ENCODE peak calls at places on chromosomes 16 and 17, in six cellular contexts. X, N, U, I, D and Y are unnamed samples.

GRCh38 chr17:43645765-43646481 is 15.8 kb downstream of the MEOX1 start:
- DNase-seq in X (no peak), N (no peak), U (no peak), I (no peak), D (peak; percentile 82), Y (no peak)

GRCh38 chr17:49898547-49899490 is 51.0 kb upstream of the TAC4 start:
- DNase-seq in X (peak; percentile 36), N (no peak), U (no peak), I (no peak), D (no peak), Y (peak; percentile 26)

GRCh38 chr17:58324409-58325288 is 3.9 kb downstream of the TSPOAP1 start:
- DNase-seq in X (peak; percentile 67), N (no peak), U (no peak), I (no peak), D (no peak), Y (no peak)

GRCh38 chr16:54456291-54456690 is 169.7 kb upstream of the IRX3 start:
- DNase-seq in X (no peak), N (no peak), U (no peak), I (no peak), D (no peak), Y (no peak)

GRCh38 chr17:61131555-61131954 is 268.1 kb upstream of the TBX2 start:
- DNase-seq in X (no peak), N (no peak), U (no peak), I (no peak), D (no peak), Y (no peak)

GRCh38 chr17:63634163-63634562 is 11.9 kb downstream of the MAP3K3 start:
- DNase-seq in X (no peak), N (no peak), U (no peak), I (no peak), D (no peak), Y (peak; percentile 41)

GRCh38 chr17:57296231-57296630 is 39.9 kb downstream of the MSI2 start:
- DNase-seq in X (peak; percentile 92), N (no peak), U (no peak), I (no peak), D (no peak), Y (no peak)

GRCh38 chr17:76584427-76585047 is 1.1 kb downstream of the ST6GALNAC2 start:
- DNase-seq in X (no peak), N (no peak), U (no peak), I (peak; percentile 24), D (no peak), Y (no peak)

GRCh38 chr17:19447085-19447583 is 36.1 kb downstream of the RNF112 start:
- DNase-seq in X (peak; percentile 75), N (peak; percentile 65), U (peak; percentile 23), I (peak; percentile 83), D (peak; percentile 76), Y (peak; percentile 58)

GRCh38 chr17:82081966-82082365 is 16.1 kb downstream of the FASN start:
- DNase-seq in X (no peak), N (no peak), U (no peak), I (no peak), D (no peak), Y (no peak)